ENCODE peak calls at places on chromosome 5, in four cellular contexts. One of them, this sample, is unnamed.

GRCh38 chr5:141084487-141084989 is 9.9 kb upstream of the PCDHB2 start:
- DNase-seq in psoas muscle: no peak
- DNase-seq in PC-3: peak
- DNase-seq in adrenal gland: peak
- DNase-seq in this sample: peak

GRCh38 chr5:59371525-59372138 is 521.9 kb downstream of the PDE4D start:
- DNase-seq in psoas muscle: no peak
- DNase-seq in PC-3: no peak
- DNase-seq in adrenal gland: no peak
- DNase-seq in this sample: no peak

GRCh38 chr5:122164831-122165573 is 35.7 kb downstream of the ZNF474 start:
- DNase-seq in psoas muscle: no peak
- DNase-seq in PC-3: no peak
- DNase-seq in adrenal gland: no peak
- DNase-seq in this sample: no peak

GRCh38 chr5:95843733-95844223 is 21.3 kb upstream of the GLRX start:
- DNase-seq in psoas muscle: no peak
- DNase-seq in PC-3: no peak
- DNase-seq in adrenal gland: no peak
- DNase-seq in this sample: no peak

GRCh38 chr5:112183103-112183634 is 235.9 kb downstream of the EPB41L4A start:
- DNase-seq in psoas muscle: no peak
- DNase-seq in PC-3: peak
- DNase-seq in adrenal gland: no peak
- DNase-seq in this sample: peak

GRCh38 chr5:174559141-174559540 is 165.2 kb upstream of the MSX2 start:
- DNase-seq in psoas muscle: no peak
- DNase-seq in PC-3: no peak
- DNase-seq in adrenal gland: no peak
- DNase-seq in this sample: no peak

GRCh38 chr5:153480401-153480800 is 10.1 kb upstream of the GRIA1 start:
- DNase-seq in psoas muscle: no peak
- DNase-seq in PC-3: no peak
- DNase-seq in adrenal gland: no peak
- DNase-seq in this sample: no peak

GRCh38 chr5:8788246-8788645 is 757.6 kb downstream of the SEMA5A start:
- DNase-seq in psoas muscle: no peak
- DNase-seq in PC-3: no peak
- DNase-seq in adrenal gland: no peak
- DNase-seq in this sample: no peak

GRCh38 chr5:66851306-66851705 is 255.1 kb downstream of the MAST4 start:
- DNase-seq in psoas muscle: no peak
- DNase-seq in PC-3: peak
- DNase-seq in adrenal gland: no peak
- DNase-seq in this sample: no peak

GRCh38 chr5:178529080-178529479 is 61.1 kb downstream of the COL23A1 start:
- DNase-seq in psoas muscle: no peak
- DNase-seq in PC-3: no peak
- DNase-seq in adrenal gland: no peak
- DNase-seq in this sample: no peak

GRCh38 chr5:160508780-160509361 is 87.2 kb downstream of the PTTG1 start:
- DNase-seq in psoas muscle: no peak
- DNase-seq in PC-3: peak
- DNase-seq in adrenal gland: peak
- DNase-seq in this sample: peak

GRCh38 chr5:118788351-118788750 is 200.0 kb downstream of the DTWD2 start:
- DNase-seq in psoas muscle: no peak
- DNase-seq in PC-3: no peak
- DNase-seq in adrenal gland: no peak
- DNase-seq in this sample: no peak

GRCh38 chr5:15354011-15354410 is 146.0 kb upstream of the FBXL7 start:
- DNase-seq in psoas muscle: no peak
- DNase-seq in PC-3: no peak
- DNase-seq in adrenal gland: no peak
- DNase-seq in this sample: peak

GRCh38 chr5:127072861-127073846 is at the start of gene C5orf63:
- DNase-seq in psoas muscle: peak
- DNase-seq in PC-3: peak
- DNase-seq in adrenal gland: peak
- DNase-seq in this sample: peak

GRCh38 chr5:22471154-22471553 is 382.0 kb downstream of the CDH12 start:
- DNase-seq in psoas muscle: no peak
- DNase-seq in PC-3: peak
- DNase-seq in adrenal gland: no peak
- DNase-seq in this sample: no peak

GRCh38 chr5:132608107-132608506 is 49.9 kb upstream of the IL13 start:
- DNase-seq in psoas muscle: no peak
- DNase-seq in PC-3: no peak
- DNase-seq in adrenal gland: no peak
- DNase-seq in this sample: no peak

GRCh38 chr5:61311056-61311455 is 21.0 kb upstream of the ZSWIM6 start:
- DNase-seq in psoas muscle: no peak
- DNase-seq in PC-3: no peak
- DNase-seq in adrenal gland: no peak
- DNase-seq in this sample: no peak
- H3K27ac ChIP-seq in psoas muscle: no peak
- H3K27ac ChIP-seq in PC-3: peak
- H3K27ac ChIP-seq in adrenal gland: no peak
- H3K27ac ChIP-seq in this sample: no peak

GRCh38 chr5:11181940-11182339 is 420.9 kb upstream of the DAP start:
- DNase-seq in psoas muscle: no peak
- DNase-seq in PC-3: no peak
- DNase-seq in adrenal gland: no peak
- DNase-seq in this sample: no peak

GRCh38 chr5:11177993-11178711 is 417.1 kb upstream of the DAP start:
- DNase-seq in psoas muscle: no peak
- DNase-seq in PC-3: peak
- DNase-seq in adrenal gland: no peak
- DNase-seq in this sample: no peak

GRCh38 chr5:11180890-11181289 is 419.9 kb upstream of the DAP start:
- DNase-seq in psoas muscle: no peak
- DNase-seq in PC-3: no peak
- DNase-seq in adrenal gland: no peak
- DNase-seq in this sample: no peak

DNA sequence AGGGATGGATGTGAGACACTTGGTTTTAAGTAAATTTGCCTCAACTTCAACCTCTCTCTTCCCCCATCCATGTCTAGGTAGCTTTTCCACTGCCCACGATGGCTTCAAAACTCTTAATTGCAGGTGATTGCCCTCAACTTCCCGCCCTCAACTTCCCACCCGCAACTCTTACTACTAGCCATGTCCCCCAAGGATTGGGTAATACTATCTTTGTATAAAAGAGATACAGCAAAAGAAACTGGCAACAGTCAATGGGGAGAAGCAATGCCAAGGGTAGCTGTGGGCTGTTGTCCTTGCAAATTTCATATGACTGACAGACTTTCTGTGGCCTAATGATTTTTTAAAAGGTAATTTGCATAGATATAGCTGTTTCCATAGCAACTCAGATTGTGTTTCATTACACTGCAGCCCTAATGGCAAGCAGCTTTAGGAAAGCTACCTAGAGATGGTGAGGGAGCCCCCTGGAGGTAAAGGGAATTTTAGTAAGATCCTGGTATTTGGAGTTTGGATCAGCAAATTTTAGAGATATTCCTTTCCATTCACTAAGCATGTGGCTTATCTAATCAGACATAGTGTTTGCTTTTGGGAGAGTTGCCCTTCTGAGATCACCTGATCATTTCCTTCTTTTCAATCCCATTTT is 421.5 kb upstream of the DAP start:
- DNase-seq in psoas muscle: no peak
- DNase-seq in PC-3: peak
- DNase-seq in adrenal gland: peak
- DNase-seq in this sample: peak
- TF ChIP-seq CTCF in psoas muscle: peak
- TF ChIP-seq CTCF in PC-3: peak
- TF ChIP-seq CTCF in adrenal gland: peak
- TF ChIP-seq CTCF in this sample: peak

GRCh38 chr5:134116291-134116690 is 1.8 kb downstream of the TCF7 start:
- DNase-seq in psoas muscle: no peak
- DNase-seq in PC-3: no peak
- DNase-seq in adrenal gland: no peak
- DNase-seq in this sample: no peak

GRCh38 chr5:134114886-134115805 is 665 bp downstream of the TCF7 start:
- DNase-seq in psoas muscle: no peak
- DNase-seq in PC-3: no peak
- DNase-seq in adrenal gland: peak
- DNase-seq in this sample: no peak

GRCh38 chr5:134113908-134114875 is at the start of gene TCF7:
- DNase-seq in psoas muscle: peak
- DNase-seq in PC-3: peak
- DNase-seq in adrenal gland: peak
- DNase-seq in this sample: peak

GRCh38 chr5:134116789-134117761 is 2.6 kb downstream of the TCF7 start:
- DNase-seq in psoas muscle: no peak
- DNase-seq in PC-3: no peak
- DNase-seq in adrenal gland: no peak
- DNase-seq in this sample: no peak

DNA sequence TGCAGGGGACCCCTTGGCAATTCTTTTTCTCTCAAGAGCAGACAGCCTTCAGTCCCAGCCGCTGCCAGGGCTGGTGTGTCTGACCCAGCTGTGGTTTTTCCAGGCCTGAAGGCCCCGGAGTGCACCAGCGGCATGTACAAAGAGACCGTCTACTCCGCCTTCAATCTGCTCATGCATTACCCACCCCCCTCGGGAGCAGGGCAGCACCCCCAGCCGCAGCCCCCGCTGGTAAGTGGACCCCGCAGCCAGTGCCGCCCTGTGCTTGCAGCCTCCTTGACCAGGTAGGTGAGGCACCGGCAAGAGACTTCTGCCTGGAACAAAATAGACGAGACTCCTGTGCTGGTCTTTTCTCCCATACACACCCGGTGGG is 1.3 kb downstream of the TCF7 start:
- DNase-seq in psoas muscle: no peak
- DNase-seq in PC-3: no peak
- DNase-seq in adrenal gland: no peak
- DNase-seq in this sample: no peak
- H3K4me3 ChIP-seq in psoas muscle: no peak
- H3K4me3 ChIP-seq in PC-3: peak
- H3K4me3 ChIP-seq in adrenal gland: no peak
- H3K4me3 ChIP-seq in this sample: no peak

GRCh38 chr5:135385576-135385975 is 13.5 kb downstream of the MACROH2A1 start:
- DNase-seq in psoas muscle: no peak
- DNase-seq in PC-3: no peak
- DNase-seq in adrenal gland: no peak
- DNase-seq in this sample: no peak

GRCh38 chr5:135386886-135387628 is 12.0 kb downstream of the MACROH2A1 start:
- DNase-seq in psoas muscle: no peak
- DNase-seq in PC-3: peak
- DNase-seq in adrenal gland: no peak
- DNase-seq in this sample: peak

GRCh38 chr5:135387629-135387960 is 11.4 kb downstream of the MACROH2A1 start:
- DNase-seq in psoas muscle: no peak
- DNase-seq in PC-3: no peak
- DNase-seq in adrenal gland: no peak
- DNase-seq in this sample: no peak

GRCh38 chr5:135384898-135385297 is 14.1 kb downstream of the MACROH2A1 start:
- DNase-seq in psoas muscle: no peak
- DNase-seq in PC-3: no peak
- DNase-seq in adrenal gland: no peak
- DNase-seq in this sample: no peak

DNA sequence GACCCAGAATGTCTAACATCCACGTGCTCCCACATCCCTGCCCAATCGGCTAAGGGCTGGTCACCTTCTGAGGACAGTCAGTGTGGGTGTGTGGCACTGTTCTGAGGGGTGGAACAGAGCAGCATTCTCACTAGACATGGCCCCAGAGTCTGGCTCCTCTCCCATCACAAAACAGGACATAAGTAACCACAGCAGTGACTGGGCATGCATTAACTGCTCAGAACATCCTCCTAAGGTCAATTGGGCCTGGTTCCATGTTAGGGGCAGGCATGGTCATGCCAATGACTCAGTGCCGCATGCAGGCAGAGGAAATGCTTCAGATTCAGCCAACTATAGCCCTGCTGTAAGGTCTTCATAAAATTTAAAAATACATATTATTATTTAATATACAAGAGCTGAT is 12.9 kb downstream of the MACROH2A1 start:
- DNase-seq in psoas muscle: no peak
- DNase-seq in PC-3: peak
- DNase-seq in adrenal gland: no peak
- DNase-seq in this sample: no peak
- H3K27ac ChIP-seq in psoas muscle: peak
- H3K27ac ChIP-seq in PC-3: no peak
- H3K27ac ChIP-seq in adrenal gland: no peak
- H3K27ac ChIP-seq in this sample: no peak

DNA sequence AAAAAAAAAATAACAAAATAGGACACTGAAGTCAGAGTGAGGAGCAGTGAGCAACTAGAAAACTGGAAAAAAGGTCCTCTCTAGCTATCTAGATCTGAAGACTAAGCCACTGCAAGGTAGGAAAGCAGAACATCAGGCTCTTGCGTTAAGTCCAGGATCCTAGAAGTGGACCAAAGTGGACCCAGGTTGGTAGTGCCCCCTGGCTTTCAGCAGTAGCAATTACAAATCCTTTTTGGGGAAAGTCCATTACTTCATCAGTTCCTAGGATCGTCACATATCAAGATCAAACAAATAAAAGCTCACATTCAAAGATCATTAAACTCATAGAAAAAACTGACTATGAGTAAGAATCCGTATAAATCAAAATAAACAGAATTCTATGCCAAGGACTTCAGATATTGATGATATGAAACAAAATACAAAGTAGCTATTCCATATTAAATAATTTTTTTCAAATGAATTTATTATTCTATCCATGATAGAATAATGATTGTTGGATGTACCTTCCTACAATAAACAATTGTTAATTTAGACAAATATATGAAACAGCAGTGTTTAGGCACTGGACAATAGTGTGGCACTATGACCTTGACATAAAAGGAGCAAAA is 6.5 kb upstream of the RICTOR start:
- DNase-seq in psoas muscle: no peak
- DNase-seq in PC-3: peak
- DNase-seq in adrenal gland: peak
- DNase-seq in this sample: peak
- TF ChIP-seq CTCF in psoas muscle: peak
- TF ChIP-seq CTCF in PC-3: peak
- TF ChIP-seq CTCF in adrenal gland: peak
- TF ChIP-seq CTCF in this sample: peak